ENCODE peak calls at places on chromosome 15, in six cellular contexts. J is activated B cell treated with CpG ODN at 0.5 μM for 24 hours, P is transverse colon, E is NCI-H510A treated with DMSO at 0.1 percent for 48 hours, M is AG04450, L is hepatic stellate cell. I is an unnamed sample.

GRCh38 chr15:85750807-85751730 is 43.7 kb downstream of the KLHL25 start:
- DNase-seq in L (no peak), J (no peak), E (no peak), P (no peak), M (no peak), I (no peak)

GRCh38 chr15:23855947-23856346 is 168.8 kb upstream of the NDN start:
- DNase-seq in M (no peak), E (no peak), J (no peak), P (no peak), L (no peak), I (no peak)

GRCh38 chr15:74988007-74988800 is 7.2 kb upstream of the SCAMP5 start:
- DNase-seq in E (no peak), P (peak), M (no peak), J (no peak), L (no peak), I (no peak)

GRCh38 chr15:44157679-44158078 is 37.4 kb downstream of the FRMD5 start:
- DNase-seq in L (peak), E (no peak), P (no peak), M (peak), J (no peak), I (no peak)

GRCh38 chr15:83626171-83626802 is 27.6 kb upstream of the ADAMTSL3 start:
- DNase-seq in P (no peak), E (no peak), L (no peak), J (no peak), M (no peak), I (no peak)

GRCh38 chr15:80911821-80912220 is 77.8 kb downstream of the MESD start:
- DNase-seq in J (no peak), E (no peak), M (no peak), L (no peak), P (peak), I (no peak)

GRCh38 chr15:100495861-100496260 is 32.9 kb downstream of the CERS3 start:
- DNase-seq in L (no peak), M (no peak), E (no peak), P (no peak), J (no peak), I (no peak)

GRCh38 chr15:66836476-66837030 is 134.5 kb downstream of the SMAD6 start:
- DNase-seq in E (no peak), P (no peak), J (no peak), L (no peak), M (no peak), I (no peak)

GRCh38 chr15:87604857-87605446 is 651.6 kb downstream of the NTRK3 start:
- DNase-seq in M (no peak), L (no peak), P (no peak), J (no peak), E (no peak), I (no peak)

GRCh38 chr15:63364293-63365003 is 17.2 kb downstream of the CA12 start:
- DNase-seq in J (no peak), P (no peak), M (no peak), L (no peak), E (no peak), I (no peak)

GRCh38 chr15:52436971-52437370 is 91.7 kb downstream of the MYO5A start:
- DNase-seq in M (no peak), L (no peak), P (no peak), E (no peak), J (no peak), I (no peak)

GRCh38 chr15:96183020-96183926 is 147.2 kb upstream of the NR2F2 start:
- DNase-seq in J (no peak), M (no peak), L (no peak), E (no peak), P (no peak), I (no peak)

GRCh38 chr15:68423359-68424028 is 8.5 kb downstream of the ITGA11 start:
- DNase-seq in L (no peak), M (no peak), J (no peak), P (no peak), E (no peak), I (no peak)

GRCh38 chr15:64224508-64224907 is 61.7 kb upstream of the PPIB start:
- DNase-seq in L (no peak), E (no peak), J (no peak), M (peak), P (no peak), I (no peak)

GRCh38 chr15:77807115-77807514 is 174.4 kb upstream of the LINGO1 start:
- DNase-seq in J (no peak), E (no peak), L (no peak), P (no peak), M (no peak), I (no peak)

GRCh38 chr15:63600646-63601025 is 3.4 kb downstream of the FBXL22 start:
- DNase-seq in P (peak), L (peak), M (peak), E (no peak), J (peak), I (peak)

GRCh38 chr15:63815796-63816533 is 17.8 kb downstream of the HERC1 start:
- DNase-seq in E (no peak), L (no peak), J (no peak), M (no peak), P (no peak), I (no peak)

GRCh38 chr15:55775316-55775715 is 32.4 kb upstream of the PRTG start:
- DNase-seq in P (no peak), J (no peak), M (no peak), E (no peak), L (no peak), I (no peak)

GRCh38 chr15:52509500-52510244 is 19.0 kb downstream of the MYO5A start:
- DNase-seq in M (no peak), J (no peak), E (no peak), P (no peak), L (no peak), I (no peak)

GRCh38 chr15:28021281-28022039 is 77.7 kb downstream of the OCA2 start:
- DNase-seq in M (peak), E (peak), P (peak), J (no peak), L (no peak), I (no peak)

GRCh38 chr15:83733206-83733605 is 79.3 kb downstream of the ADAMTSL3 start:
- DNase-seq in E (no peak), P (no peak), J (no peak), L (peak), M (no peak), I (no peak)

GRCh38 chr15:67009576-67010569 is 55.5 kb upstream of the SMAD3 start:
- DNase-seq in E (no peak), M (no peak), L (no peak), P (no peak), J (no peak), I (no peak)

GRCh38 chr15:92714071-92714456 is 58.5 kb upstream of the FAM174B start:
- DNase-seq in J (no peak), E (peak), M (no peak), L (peak), P (no peak), I (no peak)

GRCh38 chr15:75648156-75649000 is 666 bp downstream of the SNX33 start:
- DNase-seq in E (no peak), P (peak), L (peak), J (no peak), M (no peak), I (no peak)

GRCh38 chr15:25228261-25228660 is 210.6 kb downstream of the UBE3A start:
- DNase-seq in J (no peak), M (no peak), L (no peak), P (no peak), E (no peak), I (no peak)

GRCh38 chr15:67076147-67076843 is 10.9 kb downstream of the SMAD3 start:
- DNase-seq in E (no peak), L (peak), P (no peak), M (peak), J (peak), I (no peak)

GRCh38 chr15:88080616-88081015 is 175.9 kb downstream of the NTRK3 start:
- DNase-seq in P (no peak), L (no peak), J (no peak), E (no peak), M (no peak), I (no peak)

GRCh38 chr15:85168642-85169173 is 187.1 kb downstream of the PDE8A start:
- DNase-seq in M (no peak), P (peak), E (no peak), J (peak), L (no peak), I (peak)

GRCh38 chr15:29692527-29692926 is 129.7 kb downstream of the TJP1 start:
- DNase-seq in E (no peak), L (no peak), P (no peak), J (no peak), M (no peak), I (no peak)

GRCh38 chr15:22880981-22881738 is 42.7 kb downstream of the NIPA2 start:
- DNase-seq in P (no peak), J (no peak), L (no peak), E (no peak), M (no peak), I (no peak)

GRCh38 chr15:59371458-59372351 is 966 bp downstream of the MYO1E start:
- DNase-seq in E (peak), L (peak), M (no peak), P (peak), J (no peak), I (no peak)

GRCh38 chr15:91944334-91944733 is 90.8 kb downstream of the SLCO3A1 start:
- DNase-seq in J (no peak), L (no peak), P (no peak), E (peak), M (no peak), I (no peak)

GRCh38 chr15:88238618-88239430 is 17.7 kb downstream of the NTRK3 start:
- DNase-seq in M (no peak), L (peak), E (no peak), J (no peak), P (no peak), I (no peak)